ENCODE peak calls at places on chromosomes 11 and 22, in four cellular contexts. One of them, this sample, is unnamed.
A peak's percentile ranks its signal among the peaks of the same experiment; 100 is the strongest.

GRCh38 chr11:114042234-114042633 is 17.3 kb upstream of the ZBTB16 start:
- DNase-seq in cardiac muscle cell: no peak
- DNase-seq in lower lobe of right lung: no peak
- DNase-seq in naive thymus-derived CD4-positive, alpha-beta T cell: no peak
- DNase-seq in this sample: no peak

GRCh38 chr11:72718101-72718501 is 34.1 kb downstream of the ARAP1 start:
- DNase-seq in cardiac muscle cell: no peak
- DNase-seq in lower lobe of right lung: peak; percentile 51
- DNase-seq in naive thymus-derived CD4-positive, alpha-beta T cell: no peak
- DNase-seq in this sample: peak; percentile 69

GRCh38 chr22:38923463-38924196 is 33.8 kb upstream of the APOBEC3A start:
- DNase-seq in cardiac muscle cell: peak; percentile 87
- DNase-seq in lower lobe of right lung: peak; percentile 64
- DNase-seq in naive thymus-derived CD4-positive, alpha-beta T cell: no peak
- DNase-seq in this sample: peak; percentile 79

GRCh38 chr22:32326647-32327046 is 31.0 kb upstream of the RFPL3 start:
- DNase-seq in cardiac muscle cell: no peak
- DNase-seq in lower lobe of right lung: no peak
- DNase-seq in naive thymus-derived CD4-positive, alpha-beta T cell: no peak
- DNase-seq in this sample: no peak

GRCh38 chr11:58905141-58905715 is 34.1 kb upstream of the GLYATL1 start:
- DNase-seq in cardiac muscle cell: peak; percentile 56
- DNase-seq in lower lobe of right lung: peak; percentile 46
- DNase-seq in naive thymus-derived CD4-positive, alpha-beta T cell: no peak
- DNase-seq in this sample: no peak

GRCh38 chr11:76303399-76303798 is 77.5 kb downstream of the THAP12 start:
- DNase-seq in cardiac muscle cell: no peak
- DNase-seq in lower lobe of right lung: no peak
- DNase-seq in naive thymus-derived CD4-positive, alpha-beta T cell: no peak
- DNase-seq in this sample: no peak

GRCh38 chr11:67583319-67584204 is at the start of gene GSTP1:
- DNase-seq in cardiac muscle cell: peak; percentile 94
- DNase-seq in lower lobe of right lung: peak; percentile 95
- DNase-seq in naive thymus-derived CD4-positive, alpha-beta T cell: peak; percentile 63
- DNase-seq in this sample: peak; percentile 96

GRCh38 chr11:117901601-117902000 is 25.1 kb upstream of the FXYD6 start:
- DNase-seq in cardiac muscle cell: no peak
- DNase-seq in lower lobe of right lung: no peak
- DNase-seq in naive thymus-derived CD4-positive, alpha-beta T cell: no peak
- DNase-seq in this sample: no peak

GRCh38 chr11:17810736-17811135 is 76.2 kb downstream of the KCNC1 start:
- DNase-seq in cardiac muscle cell: peak; percentile 66
- DNase-seq in lower lobe of right lung: no peak
- DNase-seq in naive thymus-derived CD4-positive, alpha-beta T cell: no peak
- DNase-seq in this sample: no peak

GRCh38 chr11:22807855-22808558 is 21.6 kb downstream of the SVIP start:
- DNase-seq in cardiac muscle cell: peak; percentile 64
- DNase-seq in lower lobe of right lung: no peak
- DNase-seq in naive thymus-derived CD4-positive, alpha-beta T cell: no peak
- DNase-seq in this sample: no peak

GRCh38 chr11:57527056-57527631 is 3.4 kb downstream of the TIMM10 start:
- DNase-seq in cardiac muscle cell: peak; percentile 72
- DNase-seq in lower lobe of right lung: peak; percentile 74
- DNase-seq in naive thymus-derived CD4-positive, alpha-beta T cell: peak; percentile 74
- DNase-seq in this sample: no peak

GRCh38 chr11:12017243-12017678 is 8.8 kb upstream of the DKK3 start:
- DNase-seq in cardiac muscle cell: peak; percentile 90
- DNase-seq in lower lobe of right lung: no peak
- DNase-seq in naive thymus-derived CD4-positive, alpha-beta T cell: no peak
- DNase-seq in this sample: no peak

GRCh38 chr11:4645974-4646373 is 2.2 kb downstream of the OR51E1 start:
- DNase-seq in cardiac muscle cell: no peak
- DNase-seq in lower lobe of right lung: no peak
- DNase-seq in naive thymus-derived CD4-positive, alpha-beta T cell: no peak
- DNase-seq in this sample: no peak

GRCh38 chr11:64121637-64122410 is 44.1 kb downstream of the MACROD1 start:
- DNase-seq in cardiac muscle cell: peak; percentile 73
- DNase-seq in lower lobe of right lung: no peak
- DNase-seq in naive thymus-derived CD4-positive, alpha-beta T cell: no peak
- DNase-seq in this sample: no peak

GRCh38 chr11:93686812-93687211 is 25.3 kb downstream of the CEP295 start:
- DNase-seq in cardiac muscle cell: peak; percentile 89
- DNase-seq in lower lobe of right lung: no peak
- DNase-seq in naive thymus-derived CD4-positive, alpha-beta T cell: no peak
- DNase-seq in this sample: no peak

GRCh38 chr11:11988099-11988651 is 20.3 kb downstream of the DKK3 start:
- DNase-seq in cardiac muscle cell: no peak
- DNase-seq in lower lobe of right lung: no peak
- DNase-seq in naive thymus-derived CD4-positive, alpha-beta T cell: no peak
- DNase-seq in this sample: peak; percentile 36

GRCh38 chr11:57131080-57131790 is 50.5 kb upstream of the LRRC55 start:
- DNase-seq in cardiac muscle cell: peak; percentile 41
- DNase-seq in lower lobe of right lung: no peak
- DNase-seq in naive thymus-derived CD4-positive, alpha-beta T cell: no peak
- DNase-seq in this sample: no peak

GRCh38 chr11:122981388-122982264 is at the start of gene BSX:
- DNase-seq in cardiac muscle cell: peak; percentile 74
- DNase-seq in lower lobe of right lung: peak; percentile 64
- DNase-seq in naive thymus-derived CD4-positive, alpha-beta T cell: peak; percentile 44
- DNase-seq in this sample: peak; percentile 78

GRCh38 chr11:104997288-104997687 is 25.7 kb downstream of the CASP5 start:
- DNase-seq in cardiac muscle cell: peak; percentile 67
- DNase-seq in lower lobe of right lung: no peak
- DNase-seq in naive thymus-derived CD4-positive, alpha-beta T cell: no peak
- DNase-seq in this sample: no peak

GRCh38 chr11:69376155-69377028 is 82.4 kb downstream of the MYEOV start:
- DNase-seq in cardiac muscle cell: no peak
- DNase-seq in lower lobe of right lung: no peak
- DNase-seq in naive thymus-derived CD4-positive, alpha-beta T cell: no peak
- DNase-seq in this sample: no peak

GRCh38 chr11:46237248-46238077 is 40.0 kb upstream of the CREB3L1 start:
- DNase-seq in cardiac muscle cell: peak; percentile 91
- DNase-seq in lower lobe of right lung: peak; percentile 64
- DNase-seq in naive thymus-derived CD4-positive, alpha-beta T cell: peak; percentile 1
- DNase-seq in this sample: peak; percentile 81

GRCh38 chr22:46732513-46732912 is 5.5 kb downstream of the CERK start:
- DNase-seq in cardiac muscle cell: no peak
- DNase-seq in lower lobe of right lung: no peak
- DNase-seq in naive thymus-derived CD4-positive, alpha-beta T cell: no peak
- DNase-seq in this sample: no peak

GRCh38 chr22:46737105-46737975 is 712 bp downstream of the CERK start:
- DNase-seq in cardiac muscle cell: peak; percentile 36
- DNase-seq in lower lobe of right lung: no peak
- DNase-seq in naive thymus-derived CD4-positive, alpha-beta T cell: peak; percentile 57
- DNase-seq in this sample: no peak

GRCh38 chr22:46735747-46736608 is 2.1 kb downstream of the CERK start:
- DNase-seq in cardiac muscle cell: no peak
- DNase-seq in lower lobe of right lung: no peak
- DNase-seq in naive thymus-derived CD4-positive, alpha-beta T cell: no peak
- DNase-seq in this sample: no peak

GRCh38 chr22:46736705-46737104 is 1.3 kb downstream of the CERK start:
- DNase-seq in cardiac muscle cell: no peak
- DNase-seq in lower lobe of right lung: no peak
- DNase-seq in naive thymus-derived CD4-positive, alpha-beta T cell: no peak
- DNase-seq in this sample: no peak

GRCh38 chr22:46734830-46735453 is 3.1 kb downstream of the CERK start:
- DNase-seq in cardiac muscle cell: no peak
- DNase-seq in lower lobe of right lung: peak; percentile 79
- DNase-seq in naive thymus-derived CD4-positive, alpha-beta T cell: peak; percentile 48
- DNase-seq in this sample: peak; percentile 83
- H3K4me1 ChIP-seq in cardiac muscle cell: peaks cover 35% of the 10 kb centered on the region
- H3K4me1 ChIP-seq in lower lobe of right lung: peaks cover 77% of the 10 kb centered on the region
- H3K4me1 ChIP-seq in naive thymus-derived CD4-positive, alpha-beta T cell: peaks cover 57% of the 10 kb centered on the region
- H3K4me1 ChIP-seq in this sample: peaks cover 62% of the 10 kb centered on the region

GRCh38 chr11:111123463-111124398 is 121.8 kb upstream of the POU2AF2 start:
- DNase-seq in cardiac muscle cell: no peak
- DNase-seq in lower lobe of right lung: no peak
- DNase-seq in naive thymus-derived CD4-positive, alpha-beta T cell: no peak
- DNase-seq in this sample: no peak
- H3K27ac ChIP-seq in cardiac muscle cell: no peak overlapping the region
- H3K27ac ChIP-seq in lower lobe of right lung: no peak overlapping the region
- H3K27ac ChIP-seq in naive thymus-derived CD4-positive, alpha-beta T cell: no peak overlapping the region
- H3K27ac ChIP-seq in this sample: no peak overlapping the region

DNA sequence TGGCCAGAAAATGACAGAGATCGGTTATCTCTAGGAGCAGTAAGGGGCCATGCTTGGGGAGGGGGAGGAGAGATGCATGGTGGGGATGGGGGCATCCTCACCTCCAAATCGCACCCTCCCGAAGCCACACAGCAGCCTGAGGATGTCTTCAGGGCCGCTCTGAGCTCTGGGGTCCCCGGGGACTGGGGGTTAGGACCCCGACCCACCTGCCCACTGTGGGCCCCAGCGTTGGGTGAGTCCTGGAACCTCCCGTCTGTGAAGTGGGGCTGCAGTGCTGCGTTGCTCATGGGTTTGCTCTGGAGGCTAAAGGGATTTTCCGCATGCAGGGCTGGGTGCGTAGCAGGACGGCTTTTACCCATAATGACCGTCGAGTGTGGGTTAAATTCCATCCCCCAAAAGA is 1046.3 kb downstream of the BRD1 start:
- DNase-seq in cardiac muscle cell: no peak
- DNase-seq in lower lobe of right lung: no peak
- DNase-seq in naive thymus-derived CD4-positive, alpha-beta T cell: no peak
- DNase-seq in this sample: no peak
- H3K4me1 ChIP-seq in cardiac muscle cell: no peaks in the 10 kb centered on the region
- H3K4me1 ChIP-seq in lower lobe of right lung: no peaks in the 10 kb centered on the region
- H3K4me1 ChIP-seq in naive thymus-derived CD4-positive, alpha-beta T cell: no peaks in the 10 kb centered on the region
- H3K4me1 ChIP-seq in this sample: no peaks in the 10 kb centered on the region

DNA sequence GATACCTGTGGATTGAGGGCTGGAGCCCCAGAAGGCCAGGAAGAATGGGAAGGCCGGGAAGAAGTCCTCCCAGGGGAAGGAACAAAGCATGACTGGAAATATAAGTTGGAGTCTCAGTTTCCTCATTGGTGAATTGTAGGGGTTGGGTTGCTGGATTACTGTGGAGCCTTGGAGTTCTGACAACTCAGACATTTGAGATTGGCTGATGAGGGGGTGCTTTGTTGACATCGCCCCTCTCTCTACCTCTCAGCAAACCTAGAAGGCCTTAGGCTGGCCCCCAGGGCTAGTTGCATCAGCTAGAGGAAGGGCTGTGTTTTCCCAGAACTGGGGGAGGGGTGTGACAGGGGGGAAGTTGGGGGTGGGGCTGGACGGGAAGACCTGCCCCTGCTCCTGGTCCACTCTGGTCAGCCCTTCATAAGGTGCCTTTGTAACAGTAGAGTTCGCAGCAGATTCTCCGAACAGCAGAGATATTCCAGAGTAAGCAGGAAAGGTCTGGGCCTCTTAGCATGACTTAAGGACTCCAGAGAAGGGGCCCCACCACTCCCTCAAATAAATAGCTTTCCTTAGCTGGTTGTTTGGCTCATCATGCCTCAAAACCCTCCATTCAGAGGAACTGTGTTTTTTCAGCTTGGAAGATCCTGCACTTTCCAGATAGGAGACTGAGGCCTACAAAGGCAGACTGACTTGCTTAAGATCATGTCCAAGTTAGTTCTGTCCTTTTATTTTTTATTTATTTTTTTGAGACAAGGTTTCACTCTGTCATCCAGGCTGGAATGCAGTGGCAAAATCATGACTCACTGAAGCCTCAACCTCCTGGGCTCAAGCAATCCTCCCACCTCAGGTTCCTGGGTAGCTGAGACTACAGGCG is 12.5 kb upstream of the THRSP start:
- DNase-seq in cardiac muscle cell: peak; percentile 84
- DNase-seq in lower lobe of right lung: no peak
- DNase-seq in naive thymus-derived CD4-positive, alpha-beta T cell: no peak
- DNase-seq in this sample: no peak
- H3K27ac ChIP-seq in cardiac muscle cell: peak overlapping the region; percentile 4
- H3K27ac ChIP-seq in lower lobe of right lung: no peak overlapping the region
- H3K27ac ChIP-seq in naive thymus-derived CD4-positive, alpha-beta T cell: no peak overlapping the region
- H3K27ac ChIP-seq in this sample: no peak overlapping the region

DNA sequence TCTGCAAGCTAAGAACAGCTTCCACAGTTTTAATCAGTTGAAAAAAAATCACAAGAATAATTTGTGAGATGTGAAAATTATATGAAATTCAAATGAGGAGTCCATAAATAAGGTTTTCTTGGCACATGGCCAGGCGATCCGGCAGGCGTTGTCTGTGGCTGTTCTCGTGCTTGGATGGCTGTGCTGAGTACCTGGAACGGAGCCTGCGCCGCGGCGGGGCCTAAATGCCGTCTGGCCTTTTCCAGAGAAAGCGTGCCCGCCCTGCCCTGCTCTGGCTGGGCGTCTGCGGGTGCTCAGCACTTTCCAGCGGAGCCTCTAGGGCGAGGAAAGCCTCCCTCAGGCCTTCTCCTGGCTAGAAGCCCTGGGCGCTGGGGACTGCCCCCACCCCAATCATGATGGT is 41.8 kb downstream of the OSBPL5 start:
- DNase-seq in cardiac muscle cell: no peak
- DNase-seq in lower lobe of right lung: peak; percentile 56
- DNase-seq in naive thymus-derived CD4-positive, alpha-beta T cell: no peak
- DNase-seq in this sample: peak; percentile 68
- H3K4me1 ChIP-seq in cardiac muscle cell: no peaks in the 10 kb centered on the region
- H3K4me1 ChIP-seq in lower lobe of right lung: peaks cover 44% of the 10 kb centered on the region
- H3K4me1 ChIP-seq in naive thymus-derived CD4-positive, alpha-beta T cell: no peaks in the 10 kb centered on the region
- H3K4me1 ChIP-seq in this sample: peaks cover 25% of the 10 kb centered on the region

GRCh38 chr11:61689164-61689496 is 8.9 kb downstream of the DAGLA start:
- DNase-seq in cardiac muscle cell: no peak
- DNase-seq in lower lobe of right lung: no peak
- DNase-seq in naive thymus-derived CD4-positive, alpha-beta T cell: no peak
- DNase-seq in this sample: no peak

GRCh38 chr11:61691378-61692156 is 11.4 kb downstream of the DAGLA start:
- DNase-seq in cardiac muscle cell: no peak
- DNase-seq in lower lobe of right lung: no peak
- DNase-seq in naive thymus-derived CD4-positive, alpha-beta T cell: no peak
- DNase-seq in this sample: no peak

GRCh38 chr11:61688368-61689163 is 8.4 kb downstream of the DAGLA start:
- DNase-seq in cardiac muscle cell: peak; percentile 77
- DNase-seq in lower lobe of right lung: peak; percentile 85
- DNase-seq in naive thymus-derived CD4-positive, alpha-beta T cell: no peak
- DNase-seq in this sample: peak; percentile 81

GRCh38 chr11:61693897-61694840 is 14.0 kb downstream of the DAGLA start:
- DNase-seq in cardiac muscle cell: no peak
- DNase-seq in lower lobe of right lung: no peak
- DNase-seq in naive thymus-derived CD4-positive, alpha-beta T cell: no peak
- DNase-seq in this sample: no peak

DNA sequence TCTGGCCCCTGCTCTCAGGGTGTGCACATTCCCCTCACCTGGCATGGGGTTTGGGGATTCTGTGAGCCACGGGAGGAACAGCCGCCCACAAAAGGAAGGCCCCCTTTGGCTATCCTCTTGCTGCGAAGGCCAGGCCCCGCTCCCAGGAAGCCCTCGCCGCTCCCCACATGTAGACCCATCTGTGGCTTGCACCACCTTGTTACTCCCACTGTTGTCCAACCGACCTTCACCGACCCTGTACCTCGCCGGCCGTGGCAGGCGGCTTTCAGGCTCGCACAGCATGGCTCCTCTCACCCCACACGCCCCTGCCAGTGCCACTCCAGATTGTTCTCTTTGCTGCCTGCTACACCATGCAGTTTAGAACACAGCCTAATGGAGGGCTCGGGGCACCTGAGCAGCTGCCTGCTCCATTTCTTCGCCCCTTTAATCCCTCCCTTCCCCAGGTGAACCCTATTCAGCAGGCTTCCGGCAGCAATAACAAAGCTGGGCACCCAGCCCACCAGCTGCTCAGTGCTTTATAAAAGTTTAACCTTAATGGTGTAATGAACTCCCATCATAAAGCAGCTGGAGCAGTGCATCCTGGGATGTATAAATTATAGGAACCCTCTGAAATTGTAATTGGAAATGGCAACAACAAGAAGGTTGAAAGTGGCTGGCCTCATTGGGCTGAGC is 10.7 kb downstream of the DAGLA start:
- DNase-seq in cardiac muscle cell: no peak
- DNase-seq in lower lobe of right lung: no peak
- DNase-seq in naive thymus-derived CD4-positive, alpha-beta T cell: no peak
- DNase-seq in this sample: no peak
- H3K27ac ChIP-seq in cardiac muscle cell: no peak overlapping the region
- H3K27ac ChIP-seq in lower lobe of right lung: no peak overlapping the region
- H3K27ac ChIP-seq in naive thymus-derived CD4-positive, alpha-beta T cell: no peak overlapping the region
- H3K27ac ChIP-seq in this sample: no peak overlapping the region

This sample was measured in upper lobe of right lung.